ENCODE peak calls at places on chromosomes 16 and 17, in six cellular contexts. A is left cardiac atrium, S is NCI-H1436, I is kidney glomerular epithelial cell, X is NCI-H1105, Q is progenitor cell of endocrine pancreas. M is an unnamed sample.

GRCh38 chr16:84086357-84086756 is 30.4 kb downstream of the MBTPS1 start:
- DNase-seq in A (peak; percentile 73), S (no peak), I (no peak), X (no peak), Q (no peak), M (peak; percentile 83)

GRCh38 chr17:49360796-49361128 is 1.3 kb downstream of the ZNF652 start:
- DNase-seq in A (no peak), S (no peak), I (no peak), X (no peak), Q (no peak), M (no peak)

GRCh38 chr16:87032554-87032953 is 284.6 kb downstream of the C16orf95 start:
- DNase-seq in A (no peak), S (no peak), I (no peak), X (no peak), Q (no peak), M (no peak)

GRCh38 chr17:43183921-43184320 is 12.9 kb downstream of the NBR1 start:
- DNase-seq in A (no peak), S (no peak), I (no peak), X (no peak), Q (no peak), M (no peak)

GRCh38 chr17:69501591-69502468 is 87.3 kb downstream of the MAP2K6 start:
- DNase-seq in A (no peak), S (no peak), I (peak; percentile 45), X (peak; percentile 20), Q (peak; percentile 14), M (no peak)

GRCh38 chr17:2844386-2844785 is 48.1 kb downstream of the RAP1GAP2 start:
- DNase-seq in A (no peak), S (no peak), I (peak; percentile 66), X (no peak), Q (no peak), M (no peak)

GRCh38 chr16:89143201-89143741 is 28.3 kb upstream of the CDH15 start:
- DNase-seq in A (no peak), S (no peak), I (no peak), X (no peak), Q (no peak), M (peak; percentile 21)

GRCh38 chr17:81879121-81879520 is 8.0 kb upstream of the ARHGDIA start:
- DNase-seq in A (no peak), S (no peak), I (no peak), X (no peak), Q (no peak), M (no peak)

GRCh38 chr17:48121921-48122650 is 14.5 kb downstream of the SNX11 start:
- DNase-seq in A (no peak), S (no peak), I (no peak), X (no peak), Q (no peak), M (no peak)

GRCh38 chr16:84616515-84616914 is 1.4 kb downstream of the COTL1 start:
- DNase-seq in A (no peak), S (no peak), I (no peak), X (no peak), Q (no peak), M (no peak)

GRCh38 chr16:26019885-26020284 is 328.1 kb downstream of the HS3ST4 start:
- DNase-seq in A (no peak), S (peak; percentile 86), I (no peak), X (peak; percentile 85), Q (no peak), M (no peak)

GRCh38 chr16:19933740-19934139 is 49.1 kb upstream of the GPRC5B start:
- DNase-seq in A (no peak), S (no peak), I (no peak), X (no peak), Q (no peak), M (no peak)

GRCh38 chr17:59757881-59758385 is 50.5 kb downstream of the VMP1 start:
- DNase-seq in A (no peak), S (no peak), I (no peak), X (no peak), Q (no peak), M (no peak)

GRCh38 chr17:3639981-3640596 is 3.5 kb downstream of the CTNS start:
- DNase-seq in A (no peak), S (no peak), I (no peak), X (no peak), Q (no peak), M (no peak)

GRCh38 chr16:7492122-7492521 is 159.5 kb downstream of the RBFOX1 start:
- DNase-seq in A (no peak), S (no peak), I (no peak), X (no peak), Q (no peak), M (no peak)

GRCh38 chr16:5175263-5175662 is 77.7 kb upstream of the EEF2KMT start:
- DNase-seq in A (no peak), S (no peak), I (no peak), X (no peak), Q (no peak), M (no peak)

M was measured in left ventricle myocardium superior.